ENCODE peak calls at places on chromosomes 7 and 10, in six cellular contexts. G is transverse colon, Q is tibial artery, K is mesendoderm, E is foreskin fibroblast, T is SJSA1. D is an unnamed sample.

GRCh38 chr7:37273891-37274290 is 174.8 kb downstream of the ELMO1 start:
- DNase-seq in K (no peak), E (no peak), T (no peak), Q (no peak), G (no peak), D (no peak)

GRCh38 chr7:158587425-158588084 is at the start of gene PTPRN2:
- DNase-seq in T (peak; percentile 57), E (peak; percentile 48), K (peak; percentile 68), G (peak; percentile 72), Q (no peak), D (no peak)

GRCh38 chr7:125055376-125055775 is 125.8 kb upstream of the POT1 start:
- DNase-seq in Q (no peak), G (no peak), E (no peak), K (no peak), T (no peak), D (no peak)

GRCh38 chr10:132298038-132298935 is 9.5 kb downstream of the STK32C start:
- DNase-seq in G (no peak), T (no peak), K (no peak), E (no peak), Q (peak; percentile 51), D (no peak)

GRCh38 chr7:42722726-42723125 is 189.1 kb downstream of the C7orf25 start:
- DNase-seq in T (no peak), E (no peak), Q (no peak), K (no peak), G (no peak), D (no peak)

GRCh38 chr10:7157091-7157490 is 253.7 kb downstream of the SFMBT2 start:
- DNase-seq in Q (no peak), E (no peak), K (no peak), T (no peak), G (no peak), D (no peak)

GRCh38 chr7:138865843-138866242 is 67.8 kb upstream of the ATP6V0A4 start:
- DNase-seq in E (no peak), G (no peak), T (no peak), K (no peak), Q (no peak), D (no peak)

GRCh38 chr7:140719711-140720110 is 23.2 kb downstream of the NDUFB2 start:
- DNase-seq in G (no peak), E (no peak), Q (no peak), K (no peak), T (no peak), D (no peak)

GRCh38 chr7:47807126-47807525 is 141.1 kb downstream of the PKD1L1 start:
- DNase-seq in K (no peak), E (no peak), G (no peak), Q (peak; percentile 65), T (no peak), D (no peak)

GRCh38 chr10:22251751-22252285 is 34.0 kb upstream of the EBLN1 start:
- DNase-seq in T (peak; percentile 55), K (peak; percentile 57), Q (peak; percentile 81), G (peak; percentile 55), E (no peak), D (peak; percentile 68)

GRCh38 chr10:31322647-31323046 is 3.6 kb downstream of the ZEB1 start:
- DNase-seq in K (no peak), T (no peak), G (no peak), Q (no peak), E (no peak), D (no peak)

GRCh38 chr10:100775346-100775745 is 30.0 kb downstream of the PAX2 start:
- DNase-seq in T (no peak), K (no peak), G (no peak), E (peak; percentile 4), Q (no peak), D (no peak)

GRCh38 chr7:23022258-23022745 is 8.4 kb upstream of the HYCC1 start:
- DNase-seq in T (no peak), G (no peak), K (no peak), Q (no peak), E (peak; percentile 92), D (no peak)

GRCh38 chr10:33706191-33706590 is 371.7 kb upstream of the NRP1 start:
- DNase-seq in T (no peak), G (peak; percentile 11), Q (no peak), E (peak; percentile 80), K (no peak), D (no peak)

GRCh38 chr7:118517275-118517674 is 292.8 kb downstream of the ANKRD7 start:
- DNase-seq in E (no peak), T (no peak), G (no peak), Q (no peak), K (peak; percentile 51), D (no peak)

GRCh38 chr7:137687556-137688280 is 159.1 kb downstream of the DGKI start:
- DNase-seq in Q (no peak), T (no peak), G (no peak), E (peak; percentile 60), K (peak; percentile 40), D (no peak)

GRCh38 chr10:110426294-110427153 is 71.2 kb upstream of the DUSP5 start:
- DNase-seq in G (no peak), T (peak; percentile 94), E (peak; percentile 77), Q (no peak), K (peak; percentile 63), D (no peak)

GRCh38 chr7:107228291-107228690 is 59.5 kb downstream of the HBP1 start:
- DNase-seq in E (peak; percentile 64), T (no peak), G (no peak), K (no peak), Q (no peak), D (no peak)

GRCh38 chr7:118059209-118059608 is 124.8 kb upstream of the LSM8 start:
- DNase-seq in Q (no peak), T (no peak), G (no peak), K (no peak), E (no peak), D (no peak)

GRCh38 chr7:156198277-156198676 is 386.0 kb upstream of the SHH start:
- DNase-seq in E (no peak), G (no peak), K (no peak), Q (peak; percentile 20), T (no peak), D (no peak)

GRCh38 chr7:134836447-134836846 is 57.0 kb downstream of the CALD1 start:
- DNase-seq in Q (no peak), T (no peak), E (no peak), G (no peak), K (no peak), D (no peak)

GRCh38 chr10:104322416-104322782 is 15.9 kb downstream of the ITPRIP start:
- DNase-seq in Q (peak; percentile 63), E (no peak), T (no peak), K (no peak), G (peak; percentile 47), D (no peak)
- H3K4me3 ChIP-seq in Q (no peak overlapping the region), E (no peak overlapping the region), T (no peak overlapping the region), K (no peak overlapping the region), G (no peak overlapping the region), D (no peak overlapping the region)

GRCh38 chr7:45921381-45921698 is 268 bp upstream of the IGFBP3 start:
- DNase-seq in Q (peak; percentile 75), G (no peak), T (no peak), K (no peak), E (no peak), D (no peak)

GRCh38 chr7:45923818-45924217 is 2.7 kb upstream of the IGFBP3 start:
- DNase-seq in E (no peak), K (no peak), T (no peak), G (no peak), Q (no peak), D (peak; percentile 34)

GRCh38 chr7:45923290-45923689 is 2.2 kb upstream of the IGFBP3 start:
- DNase-seq in T (peak; percentile 78), Q (peak; percentile 88), G (peak; percentile 64), E (peak; percentile 68), K (peak; percentile 68), D (peak; percentile 84)

GRCh38 chr7:45921699-45922519 is 837 bp upstream of the IGFBP3 start:
- DNase-seq in T (peak; percentile 65), E (peak; percentile 65), Q (peak; percentile 85), K (peak; percentile 83), G (peak; percentile 26), D (peak; percentile 83)

GRCh38 chr7:45922810-45923209 is 1.7 kb upstream of the IGFBP3 start:
- DNase-seq in G (no peak), E (no peak), K (peak; percentile 31), T (no peak), Q (no peak), D (peak; percentile 58)
- H3K4me3 ChIP-seq in G (no peak overlapping the region), E (peak overlapping the region; percentile 33), K (no peak overlapping the region), T (no peak overlapping the region), Q (peak overlapping the region; percentile 64), D (peak overlapping the region; percentile 4)

GRCh38 chr10:26781797-26782196 is 79.0 kb downstream of the ABI1 start:
- DNase-seq in Q (no peak), E (peak; percentile 25), T (no peak), G (no peak), K (no peak), D (no peak)

GRCh38 chr10:26779176-26779860 is 81.4 kb downstream of the ABI1 start:
- DNase-seq in E (no peak), Q (no peak), G (peak; percentile 14), T (no peak), K (peak; percentile 74), D (no peak)

GRCh38 chr10:26780106-26780792 is 80.5 kb downstream of the ABI1 start:
- DNase-seq in E (no peak), Q (no peak), K (no peak), G (no peak), T (no peak), D (no peak)

GRCh38 chr10:26777686-26778085 is 80.2 kb downstream of the PDSS1 start:
- DNase-seq in T (no peak), Q (no peak), K (no peak), E (no peak), G (no peak), D (no peak)

DNA sequence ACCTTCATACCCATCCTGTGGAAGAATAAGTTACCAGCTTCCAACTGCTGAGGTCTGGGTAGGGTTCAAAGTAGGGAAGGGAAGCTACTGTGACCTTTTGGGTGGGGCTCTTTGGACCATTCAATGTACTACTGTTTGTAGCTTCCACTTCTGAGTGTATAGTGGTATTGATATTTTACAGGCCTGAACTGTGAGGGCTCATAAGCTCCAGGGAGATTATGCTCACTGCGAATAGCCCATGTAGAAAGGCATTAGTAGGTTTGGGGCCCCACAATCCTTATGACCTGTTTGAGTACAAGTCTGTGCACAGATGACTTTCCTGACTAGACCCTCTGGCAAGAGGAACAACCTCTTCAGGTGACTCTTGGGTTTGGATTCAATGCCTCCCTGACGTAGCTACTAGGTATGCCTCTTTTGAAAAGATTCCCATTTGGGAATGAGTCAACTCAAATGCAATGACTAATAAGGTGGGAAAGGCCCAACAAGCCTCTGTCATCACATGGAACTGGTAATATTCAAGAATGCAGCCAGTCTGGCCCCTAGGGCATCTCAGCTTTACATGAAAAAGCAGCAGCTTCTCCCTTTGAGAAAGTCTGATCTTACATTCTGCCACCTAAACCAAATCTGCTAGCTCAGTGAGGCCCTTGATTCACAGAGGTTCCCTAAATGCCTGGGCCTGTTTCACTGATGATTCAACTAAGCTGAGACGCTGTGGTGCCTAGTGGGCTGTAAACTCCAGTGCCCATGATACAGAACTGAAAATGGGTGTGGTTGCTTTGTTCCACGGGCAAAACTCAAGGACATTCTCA is 79.8 kb downstream of the ABI1 start:
- DNase-seq in Q (no peak), E (peak; percentile 79), T (peak; percentile 66), K (peak; percentile 93), G (no peak), D (no peak)
- H3K4me3 ChIP-seq in Q (no peak overlapping the region), E (no peak overlapping the region), T (no peak overlapping the region), K (no peak overlapping the region), G (no peak overlapping the region), D (no peak overlapping the region)

DNA sequence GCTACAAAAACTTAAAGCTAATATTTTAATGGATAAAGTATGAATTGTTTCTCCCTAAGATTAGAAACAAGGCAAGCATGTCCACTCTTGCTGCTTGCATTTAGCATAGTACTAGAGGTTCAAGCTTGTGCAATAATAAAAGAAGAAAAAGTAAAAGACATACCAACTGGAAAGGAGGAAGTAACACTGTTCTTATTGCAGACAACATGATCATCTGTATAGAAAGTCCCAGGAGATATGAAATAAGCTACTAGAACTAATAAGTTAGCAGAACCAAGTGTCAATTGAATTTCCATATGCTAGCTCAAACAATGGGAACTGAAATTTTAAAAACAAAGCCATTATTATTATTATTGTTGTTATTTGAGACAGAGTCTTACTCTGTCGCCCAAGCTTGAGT is 20.0 kb upstream of the RABGEF1 start:
- DNase-seq in E (no peak), T (no peak), G (no peak), Q (no peak), K (no peak), D (no peak)
- H3K4me3 ChIP-seq in E (no peak overlapping the region), T (no peak overlapping the region), G (no peak overlapping the region), Q (no peak overlapping the region), K (no peak overlapping the region), D (no peak overlapping the region)